ENCODE peak calls at places on chromosomes 11 and 22, in nine cellular contexts. F is right atrium auricular region; M is WERI-Rb-1; Y is spleen; D is CD8-positive, alpha-beta memory T cell; B is psoas muscle; O is left lung; V is adipocyte; K is HAP-1. A is an unnamed sample.

GRCh38 chr11:12460441-12460840 is 83.1 kb downstream of the PARVA start:
- DNase-seq in F (no peak), M (no peak), Y (no peak), D (no peak), B (no peak), O (no peak), V (no peak), K (no peak), A (no peak)

GRCh38 chr11:115590254-115590653 is 86.0 kb upstream of the CADM1 start:
- DNase-seq in F (no peak), M (no peak), Y (no peak), D (no peak), B (no peak), O (no peak), V (no peak), K (no peak), A (no peak)

GRCh38 chr11:11780843-11781242 is 60.9 kb upstream of the USP47 start:
- DNase-seq in F (no peak), M (no peak), Y (no peak), D (no peak), B (no peak), O (no peak), V (no peak), K (no peak), A (no peak)

GRCh38 chr22:42752230-42752746 is 31.6 kb upstream of the A4GALT start:
- DNase-seq in F (no peak), M (no peak), Y (no peak), D (no peak), B (no peak), O (no peak), V (no peak), K (no peak), A (no peak)

GRCh38 chr11:102061276-102061675 is 14.0 kb downstream of the CFAP300 start:
- DNase-seq in F (no peak), M (no peak), Y (no peak), D (no peak), B (no peak), O (no peak), V (no peak), K (peak; percentile 50), A (no peak)

GRCh38 chr11:3904228-3904627 is 48.8 kb downstream of the STIM1 start:
- DNase-seq in F (no peak), M (no peak), Y (no peak), D (no peak), B (no peak), O (no peak), V (no peak), K (no peak), A (peak; percentile 59)

GRCh38 chr11:31779268-31779879 is 31.7 kb downstream of the PAX6 start:
- DNase-seq in F (no peak), M (peak; percentile 50), Y (no peak), D (no peak), B (no peak), O (no peak), V (peak; percentile 66), K (no peak), A (no peak)

GRCh38 chr11:102680945-102681344 is 24.6 kb downstream of the MMP27 start:
- DNase-seq in F (peak; percentile 64), M (no peak), Y (no peak), D (no peak), B (peak; percentile 32), O (no peak), V (peak; percentile 34), K (no peak), A (peak; percentile 38)

GRCh38 chr11:84300112-84300511 is 1013.9 kb upstream of the CCDC90B start:
- DNase-seq in F (no peak), M (no peak), Y (no peak), D (no peak), B (no peak), O (no peak), V (no peak), K (no peak), A (no peak)

GRCh38 chr11:134679592-134679991 is 267.6 kb upstream of the B3GAT1 start:
- DNase-seq in F (no peak), M (no peak), Y (no peak), D (no peak), B (no peak), O (no peak), V (no peak), K (no peak), A (no peak)

GRCh38 chr11:7965386-7965785 is at the start of gene NLRP10:
- DNase-seq in F (no peak), M (no peak), Y (no peak), D (no peak), B (no peak), O (no peak), V (peak; percentile 81), K (no peak), A (no peak)

GRCh38 chr11:124442442-124442841 is 3.1 kb downstream of the OR8B8 start:
- DNase-seq in F (no peak), M (no peak), Y (no peak), D (no peak), B (no peak), O (no peak), V (no peak), K (no peak), A (no peak)

GRCh38 chr11:15591112-15591537 is 476.4 kb downstream of the INSC start:
- DNase-seq in F (no peak), M (no peak), Y (no peak), D (no peak), B (no peak), O (no peak), V (no peak), K (no peak), A (no peak)

GRCh38 chr11:35427158-35427557 is 7.8 kb upstream of the SLC1A2 start:
- DNase-seq in F (no peak), M (no peak), Y (no peak), D (no peak), B (no peak), O (no peak), V (peak; percentile 88), K (no peak), A (no peak)

GRCh38 chr11:29328961-29329441 is 687.8 kb downstream of the KCNA4 start:
- DNase-seq in F (no peak), M (peak; percentile 21), Y (no peak), D (no peak), B (no peak), O (no peak), V (peak; percentile 84), K (peak; percentile 7), A (no peak)

GRCh38 chr11:3635641-3636375 is 6.0 kb downstream of the ART5 start:
- DNase-seq in F (no peak), M (no peak), Y (peak; percentile 32), D (no peak), B (no peak), O (no peak), V (no peak), K (no peak), A (no peak)

GRCh38 chr11:37105456-37105855 is 507.4 kb upstream of the RAG2 start:
- DNase-seq in F (no peak), M (no peak), Y (no peak), D (no peak), B (no peak), O (no peak), V (no peak), K (no peak), A (no peak)

GRCh38 chr11:62567018-62567633 is 6.6 kb downstream of the EEF1G start:
- DNase-seq in F (no peak), M (no peak), Y (peak; percentile 32), D (no peak), B (no peak), O (no peak), V (no peak), K (no peak), A (no peak)
- H3K36me3 ChIP-seq in F (peaks cover 88% of the 10 kb centered on the region), M (peaks cover 93% of the 10 kb centered on the region), Y (peaks cover 95% of the 10 kb centered on the region), D (peaks cover 48% of the 10 kb centered on the region), B (peaks cover 100% of the 10 kb centered on the region), O (peaks cover 100% of the 10 kb centered on the region), V (peaks cover 85% of the 10 kb centered on the region), K (peaks cover 98% of the 10 kb centered on the region), A (no peaks in the 10 kb centered on the region)

GRCh38 chr22:19359554-19360299 is 68.2 kb upstream of the CLTCL1 start:
- DNase-seq in F (no peak), M (no peak), Y (no peak), D (no peak), B (no peak), O (no peak), V (no peak), K (no peak), A (no peak)

GRCh38 chr22:19361501-19362103 is 69.9 kb downstream of the HIRA start:
- DNase-seq in F (peak; percentile 44), M (no peak), Y (no peak), D (no peak), B (no peak), O (no peak), V (no peak), K (no peak), A (no peak)

GRCh38 chr22:19360862-19361261 is 69.3 kb upstream of the CLTCL1 start:
- DNase-seq in F (no peak), M (no peak), Y (no peak), D (no peak), B (no peak), O (no peak), V (no peak), K (no peak), A (no peak)

GRCh38 chr22:19358703-19359553 is 67.4 kb upstream of the CLTCL1 start:
- DNase-seq in F (no peak), M (no peak), Y (no peak), D (no peak), B (no peak), O (no peak), V (no peak), K (no peak), A (no peak)

DNA sequence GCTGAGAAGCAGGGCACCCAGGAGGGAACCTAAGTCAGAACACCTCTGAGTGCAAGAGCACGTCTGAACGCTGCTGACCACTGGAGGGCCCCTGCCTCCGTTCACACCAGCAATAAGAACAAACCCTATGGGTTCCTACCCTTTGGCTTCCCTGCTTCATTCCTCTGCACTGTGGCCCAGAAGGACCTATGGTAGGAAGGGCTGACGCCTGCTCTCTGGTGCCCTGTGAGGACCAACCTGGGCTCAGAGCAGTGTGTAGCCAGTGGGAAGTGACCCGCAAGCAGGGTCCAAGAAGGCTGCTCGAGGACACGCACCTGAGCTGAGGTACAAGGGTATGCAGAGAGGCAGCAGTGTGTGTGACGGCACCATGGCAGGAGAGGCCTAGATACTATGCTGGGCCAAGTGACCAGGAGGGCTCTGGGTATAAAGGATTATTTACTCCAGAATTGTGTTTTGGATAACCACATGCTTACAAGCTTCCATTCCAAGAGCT is 68.8 kb upstream of the CLTCL1 start:
- DNase-seq in F (peak; percentile 16), M (no peak), Y (no peak), D (no peak), B (no peak), O (no peak), V (no peak), K (no peak), A (no peak)
- H3K36me3 ChIP-seq in F (peaks cover 67% of the 10 kb centered on the region), M (peaks cover 76% of the 10 kb centered on the region), Y (peaks cover 99% of the 10 kb centered on the region), D (peaks cover 75% of the 10 kb centered on the region), B (peaks cover 96% of the 10 kb centered on the region), O (peaks cover 99% of the 10 kb centered on the region), V (peaks cover 88% of the 10 kb centered on the region), K (peaks cover 80% of the 10 kb centered on the region), A (peaks cover 88% of the 10 kb centered on the region)

GRCh38 chr11:66491315-66491935 is 11.2 kb downstream of the DPP3 start:
- DNase-seq in F (no peak), M (peak; percentile 50), Y (no peak), D (peak; percentile 13), B (no peak), O (no peak), V (peak; percentile 13), K (peak; percentile 41), A (no peak)
- H3K36me3 ChIP-seq in F (peaks cover 6% of the 10 kb centered on the region), M (peaks cover 67% of the 10 kb centered on the region), Y (peaks cover 97% of the 10 kb centered on the region), D (no peaks in the 10 kb centered on the region), B (peaks cover 96% of the 10 kb centered on the region), O (peaks cover 100% of the 10 kb centered on the region), V (peaks cover 80% of the 10 kb centered on the region), K (peaks cover 9% of the 10 kb centered on the region), A (peaks cover 55% of the 10 kb centered on the region)

GRCh38 chr11:47783087-47783610 is 16.0 kb upstream of the FNBP4 start:
- DNase-seq in F (no peak), M (no peak), Y (no peak), D (no peak), B (no peak), O (no peak), V (no peak), K (no peak), A (no peak)
- H3K36me3 ChIP-seq in F (peaks cover 26% of the 10 kb centered on the region), M (peaks cover 89% of the 10 kb centered on the region), Y (peaks cover 100% of the 10 kb centered on the region), D (peaks cover 44% of the 10 kb centered on the region), B (peaks cover 97% of the 10 kb centered on the region), O (peaks cover 99% of the 10 kb centered on the region), V (peaks cover 76% of the 10 kb centered on the region), K (peaks cover 84% of the 10 kb centered on the region), A (peaks cover 48% of the 10 kb centered on the region)